ENCODE peak calls at places on chromosome X, in four cellular contexts. U, C, H and J are unnamed samples.

GRCh38 chrX:39063037-39063436 is 261.8 kb downstream of the MID1IP1 start:
- DNase-seq in U (no peak), C (no peak), H (no peak), J (no peak)

GRCh38 chrX:110026099-110026844 is 23.4 kb downstream of the TMEM164 start:
- DNase-seq in U (peak; percentile 65), C (peak; percentile 26), H (no peak), J (no peak)

GRCh38 chrX:24229400-24229879 is 79.9 kb downstream of the ZFX start:
- DNase-seq in U (no peak), C (no peak), H (no peak), J (no peak)

GRCh38 chrX:40864972-40865371 is 129.6 kb upstream of the MED14 start:
- DNase-seq in U (peak; percentile 89), C (no peak), H (peak; percentile 89), J (no peak)

GRCh38 chrX:56994375-56995270 is 718 bp downstream of the SPIN3 start:
- DNase-seq in U (peak; percentile 1), C (peak; percentile 3), H (peak; percentile 13), J (peak; percentile 63)

GRCh38 chrX:140712413-140713173 is 3.0 kb downstream of the LINC00632 start:
- DNase-seq in U (peak; percentile 50), C (peak; percentile 76), H (peak; percentile 55), J (no peak)

GRCh38 chrX:39427492-39428289 is 626.4 kb downstream of the MID1IP1 start:
- DNase-seq in U (peak; percentile 36), C (no peak), H (peak; percentile 33), J (peak; percentile 83)

GRCh38 chrX:16903274-16904019 is 33.3 kb upstream of the RBBP7 start:
- DNase-seq in U (no peak), C (no peak), H (no peak), J (no peak)

GRCh38 chrX:103614999-103615398 is 7.2 kb downstream of the TCEAL3 start:
- DNase-seq in U (peak; percentile 8), C (no peak), H (no peak), J (no peak)

GRCh38 chrX:64205441-64205734 is at the start of gene AMER1:
- DNase-seq in U (no peak), C (no peak), H (no peak), J (no peak)

GRCh38 chrX:137428251-137428661 is 137.7 kb upstream of the ZIC3 start:
- DNase-seq in U (no peak), C (peak; percentile 39), H (no peak), J (no peak)

GRCh38 chrX:55201930-55202579 is 18.1 kb upstream of the PAGE5 start:
- DNase-seq in U (no peak), C (no peak), H (no peak), J (no peak)

GRCh38 chrX:153763298-153763932 is 634 bp upstream of the PLXNB3 start:
- DNase-seq in U (no peak), C (no peak), H (no peak), J (peak; percentile 72)

GRCh38 chrX:46587158-46587557 is 13.6 kb downstream of the CHST7 start:
- DNase-seq in U (peak; percentile 52), C (no peak), H (peak; percentile 66), J (no peak)

GRCh38 chrX:131828482-131828881 is 194.6 kb upstream of the STK26 start:
- DNase-seq in U (no peak), C (no peak), H (no peak), J (no peak)
- H3K4me2 ChIP-seq in U (peak overlapping the region; percentile 46), C (peak overlapping the region; percentile 87), H (no peak overlapping the region), J (no peak overlapping the region)

DNA sequence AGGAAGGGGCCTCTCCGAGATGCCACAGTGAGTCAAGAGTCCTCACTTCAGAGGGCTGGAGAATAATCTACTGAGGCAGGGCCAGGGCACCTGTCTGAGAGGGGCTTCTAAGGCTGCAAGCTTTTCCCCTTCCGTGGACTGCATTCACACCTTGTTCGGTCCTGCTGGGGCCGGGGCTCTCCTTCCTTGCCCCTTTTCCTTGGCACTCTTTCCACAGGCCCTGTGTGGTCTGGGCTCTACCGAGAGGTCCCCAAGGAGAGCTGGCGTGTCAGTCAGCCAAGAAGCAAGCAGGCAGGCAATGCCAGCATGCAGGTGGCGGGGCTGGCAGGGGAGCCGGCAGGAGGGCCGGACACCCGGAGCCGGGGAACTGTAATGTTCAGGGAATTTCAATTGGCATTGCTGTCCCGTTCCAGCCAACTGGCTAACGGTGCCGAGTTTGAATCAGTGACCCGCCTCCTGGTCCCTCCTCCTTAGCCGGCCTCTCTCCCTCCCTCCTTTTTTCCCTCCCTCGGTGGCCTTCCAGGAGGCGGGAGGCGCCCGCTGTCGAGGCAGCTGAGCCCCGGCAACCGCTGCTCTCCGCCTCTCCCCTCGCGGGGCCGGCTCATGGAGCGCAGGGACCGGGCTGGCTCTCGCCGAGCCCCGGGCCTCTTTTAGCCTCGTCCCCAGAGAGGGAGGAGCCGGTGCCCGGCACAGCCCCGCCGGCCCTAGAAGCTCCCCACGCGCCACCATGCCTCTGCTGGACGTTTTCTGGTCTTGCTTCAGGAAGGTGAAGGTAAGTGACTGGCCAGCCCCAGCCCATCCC is at the start of gene STARD8:
- DNase-seq in U (peak; percentile 41), C (peak; percentile 66), H (peak; percentile 45), J (peak; percentile 92)
- TF ChIP-seq CTCF in U (no peak), C (no peak), H (no peak), J (no peak)

DNA sequence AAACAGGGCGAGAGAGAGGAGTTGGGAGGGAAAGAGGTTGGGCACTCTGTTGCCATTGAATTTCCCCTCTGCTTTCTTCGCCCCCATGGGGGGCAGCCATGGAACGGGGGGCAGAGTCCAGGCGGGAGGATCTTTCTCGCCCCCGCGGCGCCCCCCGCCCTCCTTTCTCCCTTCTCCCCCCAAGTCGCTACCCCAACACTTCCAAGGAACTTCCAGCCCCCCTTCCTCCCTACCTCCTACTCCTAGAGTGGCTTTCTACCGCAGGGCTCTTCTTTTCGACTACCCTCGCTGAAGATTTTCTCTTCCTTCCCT is 594 bp upstream of the STAG2 start:
- DNase-seq in U (no peak), C (peak; percentile 33), H (no peak), J (no peak)
- H2AFZ ChIP-seq in U (peak overlapping the region; percentile 56), C (no peak overlapping the region), H (peak overlapping the region; percentile 15), J (peak overlapping the region; percentile 77)

DNA sequence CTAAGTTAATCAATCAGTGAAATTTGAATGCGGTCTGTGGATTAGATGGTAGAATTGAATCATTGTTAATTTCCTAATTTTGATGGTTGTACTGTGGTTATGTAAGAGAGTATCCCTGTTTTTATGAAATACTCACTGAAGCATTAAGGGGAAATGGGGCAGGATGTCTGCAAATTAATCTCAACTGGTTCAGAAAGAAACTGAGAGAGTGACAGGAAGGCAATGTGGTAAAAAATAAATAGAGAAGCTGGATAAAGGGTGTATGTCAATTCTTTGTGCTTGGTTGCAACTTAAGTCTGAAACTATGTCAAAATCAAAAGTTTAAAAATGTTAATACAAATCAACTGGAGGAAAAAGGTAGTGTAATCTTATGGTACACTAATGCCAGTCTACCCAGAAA is 83.0 kb downstream of the DLG3 start:
- DNase-seq in U (no peak), C (no peak), H (no peak), J (no peak)
- H3K4me2 ChIP-seq in U (no peak overlapping the region), C (no peak overlapping the region), H (no peak overlapping the region), J (no peak overlapping the region)

DNA sequence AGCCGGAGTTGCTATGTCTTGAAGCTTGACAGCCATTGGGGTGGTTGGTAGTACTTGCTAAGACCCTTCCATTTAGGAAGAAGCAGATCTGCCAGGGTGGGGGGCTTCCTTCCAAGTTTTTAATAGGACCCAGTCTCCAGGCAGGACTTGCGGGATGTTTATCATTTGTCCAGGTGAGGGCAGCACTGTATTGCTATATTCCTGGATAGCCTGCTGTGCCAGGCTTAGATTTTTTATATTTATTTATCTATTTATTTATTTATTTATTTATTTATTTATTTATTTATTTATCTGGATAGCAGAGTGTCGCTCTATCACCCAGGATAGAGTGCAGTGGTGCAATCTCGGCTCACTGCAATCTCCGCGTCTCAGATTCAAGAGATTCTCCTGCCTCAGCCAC is 87.4 kb upstream of the CT45A1 start:
- DNase-seq in U (no peak), C (peak; percentile 17), H (no peak), J (no peak)
- TF ChIP-seq CTCF in U (no peak), C (peak; percentile 35), H (peak; percentile 10), J (no peak)

GRCh38 chrX:106612403-106612789 is 618 bp downstream of the RADX start:
- DNase-seq in U (peak; percentile 6), C (peak; percentile 5), H (no peak), J (no peak)
- H2AFZ ChIP-seq in U (peak overlapping the region; percentile 79), C (peak overlapping the region; percentile 85), H (peak overlapping the region; percentile 88), J (peak overlapping the region; percentile 82)

GRCh38 chrX:19860571-19860970 is 26.8 kb downstream of the SH3KBP1 start:
- DNase-seq in U (no peak), C (no peak), H (no peak), J (no peak)

GRCh38 chrX:19863237-19864223 is 23.9 kb downstream of the SH3KBP1 start:
- DNase-seq in U (peak; percentile 5), C (no peak), H (peak; percentile 29), J (no peak)

GRCh38 chrX:19864736-19865135 is 22.7 kb downstream of the SH3KBP1 start:
- DNase-seq in U (no peak), C (no peak), H (no peak), J (no peak)

GRCh38 chrX:19865567-19866363 is 21.6 kb downstream of the SH3KBP1 start:
- DNase-seq in U (no peak), C (no peak), H (no peak), J (no peak)

GRCh38 chrX:19862634-19863236 is 24.7 kb downstream of the SH3KBP1 start:
- DNase-seq in U (no peak), C (no peak), H (no peak), J (no peak)
- H3K4me2 ChIP-seq in U (no peak overlapping the region), C (no peak overlapping the region), H (no peak overlapping the region), J (no peak overlapping the region)